ENCODE peak calls at places on chromosomes 4 and X, in six cellular contexts. O is SK-N-SH, Y is H1, A is GM12878, F is HepG2, M is HCT116. P is an unnamed sample.

GRCh38 chr4:111434581-111434980 is 710.7 kb upstream of the FAM241A start:
- DNase-seq in M (no peak), A (no peak), O (no peak), F (no peak), Y (no peak), P (no peak)

GRCh38 chr4:184911310-184911709 is 85.5 kb upstream of the ACSL1 start:
- DNase-seq in O (no peak), A (no peak), F (no peak), M (peak; percentile 23), Y (no peak), P (no peak)

GRCh38 chr4:113908829-113909228 is 70.6 kb downstream of the ARSJ start:
- DNase-seq in F (no peak), A (no peak), O (no peak), Y (no peak), M (no peak), P (no peak)

GRCh38 chr4:109548655-109549054 is 11.4 kb upstream of the MCUB start:
- DNase-seq in A (no peak), O (no peak), F (no peak), M (no peak), Y (no peak), P (no peak)

GRCh38 chr4:90207887-90208454 is 80.8 kb downstream of the CCSER1 start:
- DNase-seq in A (no peak), M (no peak), F (no peak), O (no peak), Y (no peak), P (no peak)

GRCh38 chr4:24644983-24645764 is 60.8 kb upstream of the DHX15 start:
- DNase-seq in A (no peak), O (no peak), Y (no peak), F (no peak), M (no peak), P (no peak)

GRCh38 chr4:76762136-76763130 is 135.5 kb downstream of the SOWAHB start:
- DNase-seq in A (no peak), Y (no peak), F (no peak), M (no peak), O (no peak), P (no peak)

GRCh38 chr4:40196724-40197281 is at the start of gene RHOH:
- DNase-seq in M (no peak), A (no peak), F (no peak), Y (peak; percentile 58), O (no peak), P (no peak)

GRCh38 chrX:53479295-53479694 is 45.1 kb upstream of the HSD17B10 start:
- DNase-seq in F (no peak), O (no peak), M (no peak), A (no peak), Y (no peak), P (peak; percentile 79)

GRCh38 chr4:142238589-142238988 is 602.2 kb downstream of the IL15 start:
- DNase-seq in O (no peak), F (no peak), M (no peak), Y (no peak), A (no peak), P (no peak)

GRCh38 chrX:118519411-118520205 is 24.0 kb downstream of the DOCK11 start:
- DNase-seq in Y (no peak), M (no peak), A (no peak), O (no peak), F (no peak), P (no peak)

GRCh38 chr4:155707251-155707650 is 40.6 kb downstream of the GUCY1A1 start:
- DNase-seq in A (no peak), F (no peak), M (no peak), O (no peak), Y (no peak), P (no peak)

GRCh38 chrX:71053217-71053621 is 14.9 kb downstream of the SNX12 start:
- DNase-seq in Y (peak; percentile 69), M (no peak), O (no peak), A (peak; percentile 68), F (no peak), P (no peak)

GRCh38 chrX:66504481-66504880 is 134.4 kb downstream of the EDA2R start:
- DNase-seq in F (no peak), A (no peak), O (no peak), M (no peak), Y (no peak), P (no peak)

DNA sequence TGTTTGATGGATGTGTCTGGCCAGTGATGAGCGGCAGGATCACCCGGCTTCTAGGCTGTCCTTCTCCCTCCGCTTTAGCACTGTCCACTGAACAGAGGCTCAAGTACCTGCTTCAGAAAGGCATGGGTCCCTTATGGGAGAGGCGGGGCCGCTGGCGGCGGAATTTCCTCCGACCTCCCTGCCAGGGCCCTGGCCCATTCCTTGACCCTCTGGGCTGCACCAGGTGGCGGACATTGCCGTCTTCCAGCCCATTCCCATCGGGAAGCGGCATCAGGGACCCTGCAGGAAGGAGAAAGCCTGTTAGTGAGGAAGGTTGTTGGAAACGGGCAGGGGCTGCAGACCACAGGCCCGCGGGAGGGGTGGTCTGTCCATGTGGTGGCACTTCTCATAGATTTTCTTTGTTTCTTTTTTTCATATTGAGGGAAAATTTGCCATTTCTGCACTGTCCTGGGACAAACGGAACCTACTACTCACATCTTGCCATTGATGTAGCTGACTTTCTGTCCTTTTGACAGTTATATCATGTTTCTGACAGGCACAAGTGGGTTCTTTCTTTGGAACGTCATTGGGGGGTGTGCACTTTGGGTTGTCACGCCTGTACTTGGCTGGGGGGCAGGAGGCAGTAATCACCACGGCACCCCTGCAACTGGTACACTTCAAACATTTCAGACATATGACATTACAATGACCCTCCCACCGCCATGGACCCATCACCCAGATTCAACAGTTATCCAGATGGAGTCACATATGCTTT is 6.1 kb downstream of the APLN start:
- DNase-seq in A (no peak), Y (no peak), M (no peak), O (no peak), F (no peak), P (no peak)
- TF ChIP-seq JUND in A (no peak), Y (no peak), M (no peak), O (no peak), F (no peak), P (no peak)

GRCh38 chr4:140084426-140084825 is 69.6 kb downstream of the MAML3 start:
- DNase-seq in Y (no peak), F (no peak), A (no peak), M (no peak), O (no peak), P (no peak)
- TF ChIP-seq JUND in Y (no peak), F (no peak), A (no peak), M (no peak), O (no peak), P (no peak)

GRCh38 chr4:36163198-36163597 is 81.1 kb downstream of the ARAP2 start:
- DNase-seq in A (no peak), Y (no peak), M (no peak), F (no peak), O (no peak), P (no peak)

GRCh38 chr4:36165256-36166005 is 78.9 kb downstream of the ARAP2 start:
- DNase-seq in M (no peak), A (no peak), Y (no peak), O (no peak), F (no peak), P (no peak)

GRCh38 chr4:36172650-36173049 is 71.7 kb downstream of the ARAP2 start:
- DNase-seq in M (no peak), O (no peak), F (no peak), A (no peak), Y (no peak), P (no peak)

GRCh38 chr4:36173923-36174322 is 70.4 kb downstream of the ARAP2 start:
- DNase-seq in Y (no peak), F (no peak), O (no peak), A (no peak), M (no peak), P (no peak)

GRCh38 chr4:36168127-36168898 is 76.0 kb downstream of the ARAP2 start:
- DNase-seq in F (no peak), M (no peak), O (no peak), A (no peak), Y (no peak), P (no peak)
- TF ChIP-seq JUND in F (no peak), M (no peak), O (no peak), A (no peak), Y (no peak), P (no peak)

GRCh38 chr4:182699825-182700224 is 217.4 kb downstream of the DCTD start:
- DNase-seq in F (no peak), A (no peak), Y (no peak), M (no peak), O (no peak), P (no peak)
- TF ChIP-seq JUND in F (no peak), A (no peak), Y (no peak), M (no peak), O (no peak), P (no peak)

GRCh38 chrX:129145898-129146297 is 377.4 kb downstream of the SMARCA1 start:
- DNase-seq in A (no peak), F (peak; percentile 51), Y (no peak), M (no peak), O (no peak), P (no peak)
- TF ChIP-seq JUND in A (no peak), F (no peak), Y (no peak), M (no peak), O (no peak), P (no peak)

GRCh38 chr4:94342713-94343112 is at the start of gene HPGDS:
- DNase-seq in F (no peak), Y (no peak), O (no peak), A (no peak), M (no peak), P (no peak)
- TF ChIP-seq JUND in F (no peak), Y (no peak), O (no peak), A (no peak), M (no peak), P (no peak)

GRCh38 chrX:106177106-106177981 is 9.2 kb downstream of the PWWP3B start:
- DNase-seq in M (no peak), A (no peak), F (no peak), Y (peak; percentile 72), O (no peak), P (no peak)

GRCh38 chrX:106178826-106179225 is 10.7 kb downstream of the PWWP3B start:
- DNase-seq in O (no peak), A (no peak), Y (no peak), M (no peak), F (no peak), P (no peak)

DNA sequence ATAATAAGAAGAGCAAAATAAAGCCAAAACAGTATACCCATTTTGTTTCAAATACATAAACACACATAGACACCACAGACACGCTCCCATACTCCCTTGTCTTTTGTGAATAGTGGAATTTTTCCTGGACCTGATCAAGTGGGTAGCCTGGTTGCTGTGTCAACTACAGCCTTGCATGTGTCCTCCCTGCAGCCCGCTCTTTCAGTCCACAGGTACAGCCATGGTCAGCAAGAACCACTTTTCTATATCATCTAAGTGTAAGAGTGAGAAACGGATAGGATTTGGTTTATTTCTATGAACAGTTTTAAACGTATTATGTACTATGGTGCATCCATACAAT is 9.8 kb downstream of the PWWP3B start:
- DNase-seq in M (no peak), A (no peak), Y (no peak), O (no peak), F (no peak), P (no peak)
- TF ChIP-seq JUND in M (no peak), A (no peak), Y (no peak), O (no peak), F (no peak), P (no peak)

GRCh38 chrX:101274198-101274597 is 16.9 kb downstream of the TAF7L start:
- DNase-seq in Y (no peak), A (no peak), O (no peak), M (no peak), F (no peak), P (no peak)
- TF ChIP-seq JUND in Y (no peak), A (no peak), O (no peak), M (no peak), F (no peak), P (no peak)

P was measured in T47D.